ENCODE peak calls at places on chromosomes 7 and 10, in five cellular contexts. C is stimulated activated CD4-positive, alpha-beta T cell treated with anti-CD3 and anti-CD28 coated beads, Interleukin-15, amount 100 ng/mL, for 24 hours; T is left cardiac atrium; U is T-cell; I is activated T-cell treated with anti-CD3 and anti-CD28 coated beads, Interleukin-2, amount 50 U/mL, for 48 hours. G is an unnamed sample.

GRCh38 chr10:120048358-120048757 is 155.8 kb downstream of the SEC23IP start:
- DNase-seq in I (no peak), U (no peak), C (no peak), T (no peak), G (no peak)

GRCh38 chr10:125151824-125152634 is 8.3 kb downstream of the CTBP2 start:
- DNase-seq in T (no peak), U (peak; percentile 7), I (no peak), C (no peak), G (no peak)

GRCh38 chr10:17217661-17218306 is 10.3 kb upstream of the VIM start:
- DNase-seq in U (no peak), I (no peak), C (no peak), T (no peak), G (no peak)

GRCh38 chr7:2527505-2528464 is 8.2 kb downstream of the LFNG start:
- DNase-seq in I (peak; percentile 62), C (peak; percentile 69), T (peak; percentile 57), U (no peak), G (no peak)

GRCh38 chr7:133709036-133709880 is 417.9 kb upstream of the LRGUK start:
- DNase-seq in C (no peak), I (no peak), U (no peak), T (no peak), G (no peak)

GRCh38 chr10:100998183-100998990 is 1.2 kb upstream of the LZTS2 start:
- DNase-seq in T (peak; percentile 86), I (peak; percentile 80), U (peak; percentile 28), C (peak; percentile 79), G (peak; percentile 69)

GRCh38 chr10:13613519-13613918 is 26.8 kb downstream of the PRPF18 start:
- DNase-seq in I (no peak), C (no peak), U (no peak), T (no peak), G (no peak)

GRCh38 chr10:95273393-95274312 is 17.1 kb downstream of the PDLIM1 start:
- DNase-seq in T (peak; percentile 46), I (no peak), C (no peak), U (no peak), G (no peak)

GRCh38 chr10:80669485-80669884 is 131.8 kb downstream of the SH2D4B start:
- DNase-seq in T (no peak), U (no peak), C (no peak), I (no peak), G (no peak)

GRCh38 chr10:50417906-50418697 is 166.8 kb upstream of the ASAH2 start:
- DNase-seq in T (peak; percentile 84), I (peak; percentile 71), U (no peak), C (peak; percentile 68), G (no peak)

GRCh38 chr10:47113907-47114500 is 186.0 kb upstream of the GDF10 start:
- DNase-seq in C (no peak), U (no peak), T (no peak), I (no peak), G (no peak)

GRCh38 chr10:5373891-5374611 is 9.3 kb downstream of the UCN3 start:
- DNase-seq in U (no peak), C (no peak), I (no peak), T (no peak), G (no peak)

GRCh38 chr10:76675561-76675950 is 962.1 kb downstream of the KCNMA1 start:
- DNase-seq in U (no peak), I (no peak), C (no peak), T (no peak), G (no peak)

GRCh38 chr7:44158873-44159631 is 17.9 kb upstream of the MYL7 start:
- DNase-seq in I (no peak), U (no peak), T (no peak), C (no peak), G (no peak)

GRCh38 chr7:44678468-44679179 is 70.0 kb upstream of the ZMIZ2 start:
- DNase-seq in T (no peak), I (no peak), U (no peak), C (no peak), G (no peak)

GRCh38 chr10:28845009-28845682 is 167.8 kb downstream of the BAMBI start:
- DNase-seq in I (no peak), T (no peak), U (no peak), C (no peak), G (no peak)

GRCh38 chr10:34689053-34689452 is 126.0 kb downstream of the PARD3 start:
- DNase-seq in U (no peak), I (no peak), T (no peak), C (no peak), G (no peak)

GRCh38 chr7:75690121-75690523 is 48.6 kb downstream of the HIP1 start:
- DNase-seq in U (no peak), I (no peak), C (no peak), T (no peak), G (no peak)

GRCh38 chr7:129739427-129739826 is 127.9 kb downstream of the NRF1 start:
- DNase-seq in I (no peak), T (peak; percentile 35), C (no peak), U (no peak), G (no peak)

GRCh38 chr7:45978010-45978681 is 57.1 kb upstream of the IGFBP3 start:
- DNase-seq in C (peak; percentile 20), U (no peak), T (peak; percentile 36), I (peak; percentile 36), G (no peak)

GRCh38 chr7:110983822-110984456 is 107.0 kb upstream of the LRRN3 start:
- DNase-seq in T (no peak), C (no peak), I (no peak), U (no peak), G (no peak)

GRCh38 chr7:69800495-69800894 is 202.2 kb downstream of the AUTS2 start:
- DNase-seq in C (no peak), U (no peak), T (no peak), I (no peak), G (no peak)

GRCh38 chr7:142626420-142627035 is 122.7 kb upstream of the PRSS1 start:
- DNase-seq in C (peak; percentile 81), T (peak; percentile 31), U (peak; percentile 29), I (peak; percentile 78), G (no peak)

GRCh38 chr10:117214401-117214800 is 17.1 kb downstream of the KCNK18 start:
- DNase-seq in C (no peak), T (no peak), U (no peak), I (no peak), G (no peak)